ENCODE peak calls at places on chromosomes 3 and 15, in five cellular contexts. U, V, P, G and D are unnamed samples.

GRCh38 chr3:134614955-134615354 is 35.9 kb downstream of the KY start:
- DNase-seq in U (no peak), V (no peak), P (no peak), G (no peak), D (no peak)

GRCh38 chr3:133747907-133748639 is 1.9 kb downstream of the TF start:
- DNase-seq in U (no peak), V (no peak), P (no peak), G (no peak), D (no peak)

GRCh38 chr3:38153221-38153620 is 12.1 kb upstream of the OXSR1 start:
- DNase-seq in U (no peak), V (no peak), P (no peak), G (no peak), D (no peak)

GRCh38 chr3:133905376-133905775 is 9.7 kb upstream of the RAB6B start:
- DNase-seq in U (no peak), V (no peak), P (no peak), G (no peak), D (no peak)

GRCh38 chr3:69144631-69145244 is 22.3 kb upstream of the LMOD3 start:
- DNase-seq in U (no peak), V (peak; percentile 52), P (no peak), G (no peak), D (no peak)

GRCh38 chr3:190522621-190523222 is 8.8 kb downstream of the IL1RAP start:
- DNase-seq in U (no peak), V (no peak), P (peak; percentile 25), G (no peak), D (peak; percentile 79)

GRCh38 chr3:197926418-197926817 is 23.6 kb upstream of the RPL35A start:
- DNase-seq in U (no peak), V (no peak), P (no peak), G (no peak), D (peak; percentile 18)

GRCh38 chr3:107421170-107421792 is 44.0 kb downstream of the CCDC54 start:
- DNase-seq in U (peak; percentile 67), V (peak; percentile 40), P (peak; percentile 84), G (peak; percentile 74), D (peak; percentile 77)

GRCh38 chr15:31200735-31201151 is 99.2 kb upstream of the TRPM1 start:
- DNase-seq in U (no peak), V (no peak), P (peak; percentile 66), G (peak; percentile 86), D (peak; percentile 52)

GRCh38 chr3:109098245-109098644 is 19.7 kb downstream of the MORC1 start:
- DNase-seq in U (peak; percentile 50), V (no peak), P (peak; percentile 51), G (peak; percentile 71), D (peak; percentile 25)

GRCh38 chr3:103685940-103686339 is 1251.1 kb downstream of the ZPLD1 start:
- DNase-seq in U (no peak), V (no peak), P (no peak), G (no peak), D (no peak)

GRCh38 chr15:48603123-48603500 is 42.4 kb downstream of the FBN1 start:
- DNase-seq in U (no peak), V (no peak), P (peak; percentile 4), G (no peak), D (no peak)

GRCh38 chr3:128322030-128323022 is 144.4 kb downstream of the DNAJB8 start:
- DNase-seq in U (no peak), V (peak; percentile 52), P (peak; percentile 25), G (no peak), D (peak; percentile 48)

GRCh38 chr15:28456476-28457395 is 76.0 kb downstream of the GOLGA8G start:
- DNase-seq in U (no peak), V (no peak), P (peak; percentile 1), G (peak; percentile 10), D (no peak)

GRCh38 chr3:86929046-86929445 is 61.9 kb downstream of the VGLL3 start:
- DNase-seq in U (no peak), V (no peak), P (peak; percentile 41), G (no peak), D (no peak)

GRCh38 chr15:60407406-60407805 is 9.6 kb upstream of the ANXA2 start:
- DNase-seq in U (no peak), V (no peak), P (peak; percentile 89), G (no peak), D (peak; percentile 48)

GRCh38 chr3:20111836-20112235 is 71.6 kb downstream of the KAT2B start:
- DNase-seq in U (peak; percentile 12), V (no peak), P (peak; percentile 84), G (no peak), D (no peak)

GRCh38 chr3:192194081-192194480 is 533.3 kb downstream of the FGF12 start:
- DNase-seq in U (no peak), V (no peak), P (no peak), G (no peak), D (no peak)

GRCh38 chr3:45690331-45691035 is 1.3 kb downstream of the SACM1L start:
- DNase-seq in U (no peak), V (no peak), P (no peak), G (no peak), D (no peak)

DNA sequence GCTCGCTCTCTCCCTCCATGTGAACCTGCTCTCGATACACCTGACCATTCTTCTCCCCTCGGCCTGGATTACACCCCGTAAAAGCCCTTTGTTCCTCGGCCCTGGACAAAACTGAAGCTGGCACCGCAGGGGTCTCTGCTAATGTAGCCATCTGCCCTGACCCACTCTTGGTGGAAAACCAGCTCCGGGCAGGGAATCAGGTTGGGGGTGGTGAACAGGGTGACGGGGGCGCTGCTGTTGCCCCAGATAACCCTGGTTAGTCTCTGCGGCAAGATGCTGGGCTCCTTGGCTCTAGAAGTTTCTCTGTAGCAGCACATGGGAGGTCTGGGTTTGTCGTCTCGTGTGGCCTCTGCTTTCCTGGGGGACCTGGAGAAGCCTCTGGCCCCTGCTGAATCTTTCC is 86.4 kb downstream of the WNT7A start:
- DNase-seq in U (no peak), V (no peak), P (no peak), G (no peak), D (no peak)
- TF ChIP-seq EZH2 in U (no peak), V (no peak), P (no peak), G (no peak), D (no peak)

GRCh38 chr3:43055393-43055792 is 50.5 kb downstream of the POMGNT2 start:
- DNase-seq in U (no peak), V (no peak), P (no peak), G (no peak), D (no peak)

GRCh38 chr3:43048470-43048869 is 57.4 kb downstream of the POMGNT2 start:
- DNase-seq in U (no peak), V (no peak), P (no peak), G (no peak), D (no peak)

GRCh38 chr3:43055806-43056770 is 49.8 kb downstream of the POMGNT2 start:
- DNase-seq in U (no peak), V (no peak), P (no peak), G (no peak), D (no peak)

GRCh38 chr3:43054754-43055153 is 51.1 kb downstream of the POMGNT2 start:
- DNase-seq in U (no peak), V (no peak), P (no peak), G (no peak), D (no peak)

GRCh38 chr3:43053291-43053690 is 52.6 kb downstream of the POMGNT2 start:
- DNase-seq in U (no peak), V (no peak), P (no peak), G (no peak), D (no peak)
- H3K4me3 ChIP-seq in U (no peak overlapping the region), V (no peak overlapping the region), P (no peak overlapping the region), G (no peak overlapping the region), D (no peak overlapping the region)

GRCh38 chr15:54810496-54810895 is 386.2 kb downstream of the RSL24D1 start:
- DNase-seq in U (no peak), V (no peak), P (no peak), G (no peak), D (no peak)

GRCh38 chr15:54812383-54812782 is 384.4 kb downstream of the RSL24D1 start:
- DNase-seq in U (no peak), V (no peak), P (no peak), G (no peak), D (no peak)

GRCh38 chr15:54820098-54820497 is 376.6 kb downstream of the RSL24D1 start:
- DNase-seq in U (no peak), V (no peak), P (no peak), G (no peak), D (no peak)

GRCh38 chr15:54816406-54816805 is 380.3 kb downstream of the RSL24D1 start:
- DNase-seq in U (no peak), V (no peak), P (no peak), G (no peak), D (no peak)

DNA sequence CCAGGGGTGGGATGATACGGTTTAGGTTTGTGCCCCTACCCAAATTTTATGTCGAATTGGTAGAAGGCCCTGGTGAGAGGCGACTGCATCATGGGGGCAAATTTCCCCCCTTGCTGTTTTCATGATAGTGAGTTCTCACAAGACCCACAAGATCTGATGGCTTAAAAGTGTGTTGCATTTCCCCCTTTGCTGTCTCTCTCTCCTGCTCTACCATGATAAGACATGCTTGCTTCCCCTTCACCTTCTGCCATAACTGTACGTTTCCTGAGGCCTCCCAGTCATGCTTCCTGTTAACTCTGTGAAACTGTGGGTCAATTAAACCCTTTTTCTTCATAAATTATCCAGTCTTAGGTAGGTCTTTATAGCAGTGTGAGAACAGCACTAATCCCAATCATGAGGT is 381.2 kb downstream of the RSL24D1 start:
- DNase-seq in U (no peak), V (no peak), P (no peak), G (no peak), D (no peak)
- TF ChIP-seq CTCF in U (no peak), V (no peak), P (no peak), G (no peak), D (no peak)

GRCh38 chr3:184260571-184261269 is 633 bp downstream of the CAMK2N2 start:
- DNase-seq in U (no peak), V (no peak), P (no peak), G (no peak), D (no peak)

GRCh38 chr3:184261270-184262165 is at the start of gene CAMK2N2:
- DNase-seq in U (no peak), V (peak; percentile 88), P (peak; percentile 80), G (peak; percentile 69), D (peak; percentile 66)

GRCh38 chr3:184259396-184259877 is 1.9 kb downstream of the CAMK2N2 start:
- DNase-seq in U (no peak), V (no peak), P (no peak), G (no peak), D (no peak)

GRCh38 chr3:184258926-184259325 is 2.4 kb downstream of the CAMK2N2 start:
- DNase-seq in U (no peak), V (no peak), P (no peak), G (no peak), D (no peak)

DNA sequence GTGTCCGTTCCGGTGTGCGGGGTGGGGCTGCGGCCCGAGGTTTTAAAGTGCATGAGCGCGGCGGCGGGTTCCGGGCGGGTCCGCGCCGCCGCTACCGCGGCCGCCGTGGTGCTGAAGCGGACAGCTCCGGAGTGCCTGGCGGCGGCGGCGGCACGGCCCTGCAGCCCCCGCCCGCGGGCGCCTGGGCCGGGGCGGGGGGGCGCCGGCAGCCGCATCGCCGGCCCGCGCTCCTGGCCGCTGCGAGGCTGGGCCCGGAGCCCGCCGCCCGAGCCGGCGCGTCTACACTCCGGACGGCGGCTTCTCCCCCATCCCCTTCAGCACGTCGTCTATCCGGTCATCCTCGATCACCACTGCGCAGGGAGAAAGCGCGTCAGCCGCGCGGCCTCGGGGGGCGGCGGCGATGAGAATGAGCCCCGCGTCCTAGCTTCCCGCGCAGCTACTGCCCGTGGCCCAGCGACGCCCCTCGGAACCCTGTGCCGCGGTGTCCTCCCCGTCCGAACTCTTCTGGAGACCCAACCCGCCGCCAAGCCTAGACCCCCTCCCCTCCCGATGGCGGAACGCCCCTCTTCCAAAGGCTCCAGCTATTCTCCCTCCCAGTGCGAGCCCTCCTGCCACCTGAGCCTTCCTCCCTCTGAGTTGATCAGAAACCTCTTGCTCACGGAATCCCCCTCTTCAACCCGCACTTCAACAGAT is 1.3 kb downstream of the CAMK2N2 start:
- DNase-seq in U (no peak), V (no peak), P (peak; percentile 34), G (peak; percentile 80), D (peak; percentile 45)
- TF ChIP-seq EZH2 in U (no peak), V (no peak), P (no peak), G (no peak), D (no peak)